ENCODE peak calls at places on chromosomes 12 and 14, in four cellular contexts. Q is retinal pigment epithelial cell, F is psoas muscle, V is HFFc6. T is an unnamed sample.

GRCh38 chr12:67760586-67761275 is 112.2 kb downstream of the DYRK2 start:
- DNase-seq in Q (no peak), F (no peak), V (no peak), T (no peak)

GRCh38 chr12:64480148-64480547 is 28.2 kb downstream of the TBK1 start:
- DNase-seq in Q (no peak), F (no peak), V (peak; percentile 45), T (no peak)

GRCh38 chr14:93369393-93370266 is 22.6 kb downstream of the COX8C start:
- DNase-seq in Q (no peak), F (no peak), V (no peak), T (no peak)

GRCh38 chr12:93060071-93060665 is 131.1 kb upstream of the EEA1 start:
- DNase-seq in Q (no peak), F (no peak), V (no peak), T (no peak)

GRCh38 chr12:123254853-123255446 is 16.7 kb downstream of the CDK2AP1 start:
- DNase-seq in Q (no peak), F (no peak), V (no peak), T (no peak)

GRCh38 chr12:105706973-105707334 is 376.5 kb downstream of the C12orf75 start:
- DNase-seq in Q (no peak), F (no peak), V (no peak), T (no peak)

GRCh38 chr12:9759680-9760592 is 765 bp downstream of the CD69 start:
- DNase-seq in Q (no peak), F (no peak), V (no peak), T (no peak)

GRCh38 chr12:121762269-121762668 is 31.2 kb downstream of the RHOF start:
- DNase-seq in Q (peak; percentile 47), F (peak; percentile 74), V (no peak), T (no peak)

GRCh38 chr14:64465856-64466554 is 706 bp downstream of the AKAP5 start:
- DNase-seq in Q (no peak), F (no peak), V (peak; percentile 58), T (no peak)

GRCh38 chr14:23487216-23487615 is 17.7 kb downstream of the NGDN start:
- DNase-seq in Q (no peak), F (no peak), V (no peak), T (no peak)

GRCh38 chr14:103286968-103287850 is 46.8 kb upstream of the EIF5 start:
- DNase-seq in Q (no peak), F (no peak), V (no peak), T (no peak)

GRCh38 chr12:46774011-46774633 is 51.7 kb downstream of the SLC38A4 start:
- DNase-seq in Q (no peak), F (no peak), V (peak; percentile 38), T (no peak)

GRCh38 chr12:71664411-71665108 is 459 bp downstream of the THAP2 start:
- DNase-seq in Q (no peak), F (no peak), V (no peak), T (no peak)

GRCh38 chr12:97960741-97961608 is 498.4 kb downstream of the RMST start:
- DNase-seq in Q (no peak), F (no peak), V (no peak), T (no peak)

GRCh38 chr14:103886304-103887169 is 39.2 kb upstream of the PPP1R13B start:
- DNase-seq in Q (no peak), F (no peak), V (no peak), T (no peak)

GRCh38 chr14:39218171-39218769 is 15.4 kb upstream of the MIA2 start:
- DNase-seq in Q (no peak), F (no peak), V (peak; percentile 13), T (no peak)

GRCh38 chr12:80162177-80162576 is 62.8 kb downstream of the OTOGL start:
- DNase-seq in Q (no peak), F (no peak), V (no peak), T (no peak)

GRCh38 chr14:79540394-79540793 is 670.9 kb downstream of the DIO2 start:
- DNase-seq in Q (no peak), F (no peak), V (no peak), T (no peak)

GRCh38 chr14:68512088-68512487 is 280.8 kb downstream of the ZFP36L1 start:
- DNase-seq in Q (peak; percentile 39), F (no peak), V (no peak), T (peak; percentile 68)

GRCh38 chr14:68510201-68510600 is 282.7 kb downstream of the ZFP36L1 start:
- DNase-seq in Q (peak; percentile 55), F (peak; percentile 67), V (peak; percentile 90), T (peak; percentile 93)

GRCh38 chr14:68509188-68509953 is 283.5 kb downstream of the ZFP36L1 start:
- DNase-seq in Q (no peak), F (no peak), V (no peak), T (no peak)

GRCh38 chr14:68511727-68512047 is 281.2 kb downstream of the ZFP36L1 start:
- DNase-seq in Q (no peak), F (no peak), V (no peak), T (no peak)

DNA sequence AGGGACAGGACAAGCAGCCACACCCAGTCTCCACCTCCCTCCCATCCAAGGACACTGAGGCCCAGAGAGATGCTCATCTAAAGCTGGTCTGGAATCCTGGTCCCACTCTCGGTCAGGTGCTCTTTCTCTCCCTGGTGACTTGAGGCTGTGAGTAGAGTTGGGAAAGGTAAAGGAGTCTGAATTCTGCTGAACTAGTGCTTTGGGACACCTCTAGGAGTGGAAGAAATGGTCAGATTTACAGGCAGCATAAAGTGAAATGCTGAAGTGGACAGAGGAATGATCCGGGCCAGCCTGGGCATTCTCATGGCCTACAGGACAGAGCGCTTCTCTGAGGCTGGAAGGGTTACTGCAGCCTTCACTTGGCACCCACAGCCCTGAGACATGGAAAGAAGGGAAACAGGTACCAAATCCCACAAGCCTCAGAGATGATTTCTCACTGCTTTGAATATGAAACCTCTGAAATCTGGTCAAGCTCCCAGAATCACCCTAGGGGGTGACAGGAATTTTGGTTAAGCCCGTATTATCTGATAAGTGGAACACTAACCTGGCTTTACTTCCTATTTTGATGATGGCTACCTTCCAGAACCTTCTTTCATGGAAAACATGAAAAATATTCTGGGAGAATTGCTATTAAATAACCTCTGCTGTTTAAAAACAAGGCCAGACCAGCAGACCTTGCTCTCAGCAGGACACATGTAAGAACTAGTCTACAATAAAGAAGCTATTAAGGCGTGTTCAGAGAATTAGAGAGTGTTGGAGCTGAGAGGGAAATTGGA is 281.7 kb downstream of the ZFP36L1 start:
- DNase-seq in Q (no peak), F (no peak), V (no peak), T (no peak)
- TF ChIP-seq CTCF in Q (peak; percentile 13), F (no peak), V (no peak), T (peak; percentile 4)

GRCh38 chr12:127126260-127126628 is 1140.7 kb upstream of the TMEM132C start:
- DNase-seq in Q (no peak), F (no peak), V (no peak), T (no peak)
- TF ChIP-seq CTCF in Q (no peak), F (no peak), V (no peak), T (no peak)

GRCh38 chr12:41801261-41801660 is 343.4 kb downstream of the GXYLT1 start:
- DNase-seq in Q (no peak), F (no peak), V (no peak), T (no peak)

GRCh38 chr12:41795066-41795465 is 349.6 kb downstream of the GXYLT1 start:
- DNase-seq in Q (no peak), F (no peak), V (no peak), T (no peak)

GRCh38 chr12:41794341-41794740 is 350.3 kb downstream of the GXYLT1 start:
- DNase-seq in Q (no peak), F (no peak), V (no peak), T (no peak)

DNA sequence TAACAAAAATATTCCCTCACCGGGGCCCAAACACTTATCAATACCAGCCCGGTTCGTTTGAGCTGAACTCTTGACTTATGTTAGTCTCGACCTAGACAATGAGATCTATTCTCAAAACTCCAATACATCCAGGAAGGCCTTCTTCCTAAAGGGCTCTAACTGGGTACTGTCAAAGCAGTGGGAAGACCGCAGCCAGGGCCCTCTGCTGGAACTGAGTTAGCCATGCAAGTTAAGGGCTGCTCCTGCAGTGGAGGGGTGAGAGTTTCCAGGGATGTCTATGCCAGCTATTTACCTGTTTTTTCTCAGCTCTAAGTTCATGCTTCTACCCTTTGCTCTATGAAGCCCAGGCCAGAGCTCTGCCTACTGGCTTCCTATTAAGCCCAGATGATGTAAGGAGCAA is 348.8 kb downstream of the GXYLT1 start:
- DNase-seq in Q (no peak), F (no peak), V (no peak), T (no peak)
- TF ChIP-seq CTCF in Q (peak; percentile 11), F (no peak), V (no peak), T (no peak)

GRCh38 chr14:37203423-37203822 is 5.7 kb downstream of the MIPOL1 start:
- DNase-seq in Q (no peak), F (no peak), V (no peak), T (no peak)
- TF ChIP-seq CTCF in Q (no peak), F (no peak), V (no peak), T (no peak)

DNA sequence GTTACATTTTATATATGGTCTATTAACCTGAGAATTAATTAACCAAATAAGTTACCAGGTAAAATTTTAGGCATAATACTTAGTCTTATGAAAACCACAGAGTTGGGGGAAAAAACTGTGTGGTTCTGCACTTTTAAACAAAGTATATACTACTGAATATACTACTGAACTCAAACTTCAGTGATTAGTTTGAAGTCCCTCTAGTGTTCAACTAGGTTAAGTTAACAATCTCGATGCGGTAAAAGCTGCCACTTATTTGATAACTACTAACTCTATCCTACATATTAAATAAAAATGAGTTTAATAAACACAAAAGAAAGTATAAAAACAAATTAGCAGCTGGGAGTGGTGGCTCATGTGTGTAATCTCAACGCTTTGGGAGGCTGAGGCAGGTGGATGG is 56.7 kb downstream of the MED13L start:
- DNase-seq in Q (no peak), F (no peak), V (no peak), T (no peak)
- TF ChIP-seq CTCF in Q (no peak), F (no peak), V (peak; percentile 39), T (no peak)

GRCh38 chr12:52394836-52395405 is 9.5 kb upstream of the KRT84 start:
- DNase-seq in Q (no peak), F (peak; percentile 19), V (no peak), T (no peak)

GRCh38 chr12:52396656-52397055 is 9.5 kb downstream of the KRT82 start:
- DNase-seq in Q (no peak), F (peak; percentile 21), V (no peak), T (no peak)

GRCh38 chr12:52398176-52398575 is 8.0 kb downstream of the KRT82 start:
- DNase-seq in Q (no peak), F (no peak), V (no peak), T (no peak)

GRCh38 chr12:52392465-52393007 is 7.1 kb upstream of the KRT84 start:
- DNase-seq in Q (no peak), F (no peak), V (no peak), T (no peak)

DNA sequence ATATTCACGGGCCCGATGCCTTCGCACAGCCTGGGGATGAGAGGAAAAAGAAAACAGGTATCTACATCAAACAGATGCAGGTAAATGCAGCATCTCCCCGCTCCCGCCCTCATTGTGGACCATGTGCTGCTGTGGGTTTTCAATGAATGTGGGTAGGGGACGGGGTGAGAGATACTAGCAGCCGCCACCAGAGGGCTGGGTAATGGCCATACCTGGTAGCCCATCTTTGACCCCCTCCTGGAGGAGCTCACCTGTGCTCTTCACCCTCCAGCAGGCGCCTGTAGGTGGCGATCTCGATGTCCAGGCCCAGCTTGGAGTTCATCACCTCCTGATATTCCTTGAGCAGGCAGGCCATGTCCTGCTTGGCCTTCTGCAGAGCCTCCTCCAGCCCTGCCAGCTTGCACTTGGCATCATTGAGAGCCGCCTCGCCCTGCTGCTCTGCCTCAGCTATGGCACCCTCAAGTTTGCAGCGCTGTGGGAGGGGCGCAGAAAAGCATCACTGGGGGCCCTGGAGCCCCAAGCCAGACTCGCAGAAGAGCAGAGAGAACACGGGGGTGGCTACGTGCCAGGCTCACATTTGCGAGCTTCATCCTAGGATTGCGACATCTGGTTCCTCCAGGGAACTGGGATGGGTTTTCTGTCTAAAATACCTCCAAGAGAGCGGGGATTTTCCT is 10.2 kb downstream of the KRT82 start:
- DNase-seq in Q (no peak), F (peak; percentile 68), V (no peak), T (no peak)
- TF ChIP-seq CTCF in Q (peak; percentile 41), F (no peak), V (peak; percentile 70), T (no peak)